ENCODE peak calls at places on chromosomes 3 and 15, in seven cellular contexts. Q, E, C, I, J, D and H are unnamed samples.

GRCh38 chr3:116059421-116060096 is 385.7 kb downstream of the LSAMP start:
- DNase-seq in Q (peak), E (no peak), C (no peak), I (peak), J (no peak), D (no peak), H (no peak)

GRCh38 chr15:41899854-41900442 is 6.1 kb upstream of the SPTBN5 start:
- DNase-seq in Q (no peak), E (no peak), C (no peak), I (no peak), J (no peak), D (no peak), H (no peak)

GRCh38 chr15:100131321-100132224 is 210.2 kb downstream of the ADAMTS17 start:
- DNase-seq in Q (no peak), E (no peak), C (peak), I (no peak), J (peak), D (peak), H (peak)

GRCh38 chr3:66480666-66481065 is 20.2 kb downstream of the LRIG1 start:
- DNase-seq in Q (peak), E (no peak), C (no peak), I (no peak), J (no peak), D (no peak), H (no peak)

GRCh38 chr15:88878720-88879184 is 16.6 kb downstream of the HAPLN3 start:
- DNase-seq in Q (peak), E (peak), C (peak), I (peak), J (peak), D (no peak), H (peak)

GRCh38 chr3:75341324-75342067 is 322.6 kb upstream of the FRG2C start:
- DNase-seq in Q (no peak), E (no peak), C (no peak), I (no peak), J (no peak), D (no peak), H (no peak)

GRCh38 chr3:129228891-129229585 is 20.4 kb upstream of the COPG1 start:
- DNase-seq in Q (peak), E (peak), C (no peak), I (no peak), J (no peak), D (peak), H (peak)

GRCh38 chr3:136437006-136437405 is 186.9 kb downstream of the PCCB start:
- DNase-seq in Q (no peak), E (no peak), C (no peak), I (no peak), J (no peak), D (no peak), H (no peak)

GRCh38 chr3:101848326-101848725 is 988 bp upstream of the NFKBIZ start:
- DNase-seq in Q (no peak), E (no peak), C (no peak), I (no peak), J (no peak), D (no peak), H (no peak)

GRCh38 chr15:34583399-34584320 is at the start of gene GOLGA8B:
- DNase-seq in Q (peak), E (peak), C (peak), I (peak), J (peak), D (peak), H (peak)

GRCh38 chr15:50256188-50257041 is 9.1 kb downstream of the HDC start:
- DNase-seq in Q (no peak), E (peak), C (no peak), I (no peak), J (no peak), D (no peak), H (no peak)

GRCh38 chr3:88203537-88204143 is 53.9 kb downstream of the C3orf38 start:
- DNase-seq in Q (peak), E (peak), C (peak), I (peak), J (peak), D (peak), H (peak)

GRCh38 chr3:192940129-192940528 is 22.5 kb upstream of the MB21D2 start:
- DNase-seq in Q (no peak), E (no peak), C (no peak), I (no peak), J (no peak), D (no peak), H (no peak)

GRCh38 chr3:177452487-177452886 is 255.2 kb upstream of the TBL1XR1 start:
- DNase-seq in Q (peak), E (peak), C (no peak), I (no peak), J (no peak), D (no peak), H (no peak)

GRCh38 chr15:60788514-60789091 is 309.7 kb upstream of the ICE2 start:
- DNase-seq in Q (no peak), E (peak), C (no peak), I (no peak), J (no peak), D (peak), H (no peak)